ENCODE peak calls at places on chromosomes 11 and 22, in seven cellular contexts. One of them, this sample, is unnamed.

GRCh38 chr11:59142530-59143507 is at the start of gene FAM111A:
- DNase-seq in AG10803: peak
- DNase-seq in heart left ventricle: peak
- DNase-seq in C1 segment of cervical spinal cord: peak
- DNase-seq in A172: peak
- DNase-seq in NCI-H2107: peak
- DNase-seq in AG08395: peak
- DNase-seq in this sample: peak

GRCh38 chr22:38799265-38800002 is 5.5 kb upstream of the DNAL4 start:
- DNase-seq in NCI-H2107: no peak
- DNase-seq in A172: no peak
- DNase-seq in AG10803: peak
- DNase-seq in heart left ventricle: no peak
- DNase-seq in C1 segment of cervical spinal cord: no peak
- DNase-seq in AG08395: peak
- DNase-seq in this sample: no peak

GRCh38 chr22:30054764-30055069 is 25.5 kb upstream of the HORMAD2 start:
- DNase-seq in C1 segment of cervical spinal cord: no peak
- DNase-seq in NCI-H2107: no peak
- DNase-seq in AG08395: no peak
- DNase-seq in AG10803: no peak
- DNase-seq in A172: no peak
- DNase-seq in heart left ventricle: no peak
- DNase-seq in this sample: no peak

GRCh38 chr11:125376117-125376516 is 119.9 kb downstream of the FEZ1 start:
- DNase-seq in heart left ventricle: peak
- DNase-seq in NCI-H2107: no peak
- DNase-seq in C1 segment of cervical spinal cord: no peak
- DNase-seq in A172: no peak
- DNase-seq in AG10803: no peak
- DNase-seq in AG08395: no peak
- DNase-seq in this sample: peak

GRCh38 chr11:69705246-69705856 is 1.5 kb upstream of the FGF19 start:
- DNase-seq in AG10803: no peak
- DNase-seq in NCI-H2107: no peak
- DNase-seq in A172: no peak
- DNase-seq in C1 segment of cervical spinal cord: no peak
- DNase-seq in AG08395: peak
- DNase-seq in heart left ventricle: no peak
- DNase-seq in this sample: no peak

GRCh38 chr11:77287615-77288273 is 13.7 kb downstream of the GDPD4 start:
- DNase-seq in A172: peak
- DNase-seq in heart left ventricle: no peak
- DNase-seq in AG10803: peak
- DNase-seq in AG08395: peak
- DNase-seq in C1 segment of cervical spinal cord: no peak
- DNase-seq in NCI-H2107: no peak
- DNase-seq in this sample: no peak

GRCh38 chr11:65884716-65885092 is 3.6 kb downstream of the FIBP start:
- DNase-seq in A172: no peak
- DNase-seq in C1 segment of cervical spinal cord: peak
- DNase-seq in NCI-H2107: peak
- DNase-seq in heart left ventricle: peak
- DNase-seq in AG08395: peak
- DNase-seq in AG10803: peak
- DNase-seq in this sample: peak

GRCh38 chr11:121522043-121522941 is 69.5 kb upstream of the SORL1-AS1 start:
- DNase-seq in C1 segment of cervical spinal cord: no peak
- DNase-seq in heart left ventricle: no peak
- DNase-seq in AG10803: no peak
- DNase-seq in NCI-H2107: no peak
- DNase-seq in A172: no peak
- DNase-seq in AG08395: no peak
- DNase-seq in this sample: no peak

GRCh38 chr11:126150256-126150655 is 61.2 kb downstream of the RPUSD4 start:
- DNase-seq in AG10803: no peak
- DNase-seq in A172: no peak
- DNase-seq in NCI-H2107: no peak
- DNase-seq in heart left ventricle: no peak
- DNase-seq in AG08395: no peak
- DNase-seq in C1 segment of cervical spinal cord: no peak
- DNase-seq in this sample: no peak

GRCh38 chr22:29121124-29121523 is 48.3 kb downstream of the KREMEN1 start:
- DNase-seq in NCI-H2107: no peak
- DNase-seq in AG08395: no peak
- DNase-seq in AG10803: peak
- DNase-seq in C1 segment of cervical spinal cord: no peak
- DNase-seq in A172: no peak
- DNase-seq in heart left ventricle: no peak
- DNase-seq in this sample: no peak

GRCh38 chr22:39567135-39567946 is 3.2 kb upstream of the CACNA1I start:
- DNase-seq in AG10803: no peak
- DNase-seq in NCI-H2107: no peak
- DNase-seq in C1 segment of cervical spinal cord: no peak
- DNase-seq in AG08395: no peak
- DNase-seq in heart left ventricle: no peak
- DNase-seq in A172: no peak
- DNase-seq in this sample: no peak

GRCh38 chr22:17100621-17101020 is 15.8 kb downstream of the IL17RA start:
- DNase-seq in A172: no peak
- DNase-seq in AG10803: no peak
- DNase-seq in heart left ventricle: no peak
- DNase-seq in NCI-H2107: no peak
- DNase-seq in AG08395: no peak
- DNase-seq in C1 segment of cervical spinal cord: no peak
- DNase-seq in this sample: no peak

GRCh38 chr22:50525991-50526848 is 822 bp upstream of the SCO2 start:
- DNase-seq in NCI-H2107: peak
- DNase-seq in AG10803: peak
- DNase-seq in AG08395: peak
- DNase-seq in A172: peak
- DNase-seq in heart left ventricle: peak
- DNase-seq in C1 segment of cervical spinal cord: no peak
- DNase-seq in this sample: peak

GRCh38 chr11:86477495-86478155 is 102.9 kb downstream of the CCDC81 start:
- DNase-seq in NCI-H2107: no peak
- DNase-seq in AG10803: no peak
- DNase-seq in C1 segment of cervical spinal cord: no peak
- DNase-seq in A172: peak
- DNase-seq in AG08395: no peak
- DNase-seq in heart left ventricle: no peak
- DNase-seq in this sample: no peak

GRCh38 chr11:47595029-47595428 is 818 bp upstream of the C1QTNF4 start:
- DNase-seq in AG08395: no peak
- DNase-seq in AG10803: no peak
- DNase-seq in C1 segment of cervical spinal cord: no peak
- DNase-seq in NCI-H2107: no peak
- DNase-seq in heart left ventricle: peak
- DNase-seq in A172: no peak
- DNase-seq in this sample: peak

GRCh38 chr22:35452351-35452781 is 52.4 kb downstream of the MCM5 start:
- DNase-seq in A172: no peak
- DNase-seq in heart left ventricle: no peak
- DNase-seq in AG08395: no peak
- DNase-seq in AG10803: no peak
- DNase-seq in C1 segment of cervical spinal cord: no peak
- DNase-seq in NCI-H2107: no peak
- DNase-seq in this sample: no peak

GRCh38 chr11:74929431-74930363 is 19.2 kb downstream of the XRRA1 start:
- DNase-seq in heart left ventricle: peak
- DNase-seq in A172: peak
- DNase-seq in NCI-H2107: peak
- DNase-seq in C1 segment of cervical spinal cord: peak
- DNase-seq in AG10803: peak
- DNase-seq in AG08395: peak
- DNase-seq in this sample: peak

GRCh38 chr22:22948651-22949611 is 61.3 kb downstream of the IGLL5 start:
- DNase-seq in AG08395: no peak
- DNase-seq in AG10803: peak
- DNase-seq in C1 segment of cervical spinal cord: no peak
- DNase-seq in A172: no peak
- DNase-seq in NCI-H2107: no peak
- DNase-seq in heart left ventricle: no peak
- DNase-seq in this sample: no peak

GRCh38 chr11:94649925-94650623 is 82.9 kb downstream of the PIWIL4 start:
- DNase-seq in NCI-H2107: no peak
- DNase-seq in C1 segment of cervical spinal cord: no peak
- DNase-seq in heart left ventricle: no peak
- DNase-seq in AG10803: peak
- DNase-seq in AG08395: no peak
- DNase-seq in A172: no peak
- DNase-seq in this sample: no peak

GRCh38 chr11:65492637-65493366 is 6.0 kb upstream of the MALAT1 start:
- DNase-seq in heart left ventricle: peak
- DNase-seq in A172: peak
- DNase-seq in AG08395: no peak
- DNase-seq in AG10803: peak
- DNase-seq in C1 segment of cervical spinal cord: peak
- DNase-seq in NCI-H2107: no peak
- DNase-seq in this sample: peak

GRCh38 chr11:33151411-33151810 is 9.9 kb downstream of the CSTF3 start:
- DNase-seq in C1 segment of cervical spinal cord: no peak
- DNase-seq in NCI-H2107: no peak
- DNase-seq in A172: no peak
- DNase-seq in heart left ventricle: no peak
- DNase-seq in AG08395: no peak
- DNase-seq in AG10803: no peak
- DNase-seq in this sample: no peak

GRCh38 chr11:131064373-131064991 is 148.2 kb upstream of the SNX19 start:
- DNase-seq in AG10803: peak
- DNase-seq in AG08395: peak
- DNase-seq in heart left ventricle: peak
- DNase-seq in A172: peak
- DNase-seq in C1 segment of cervical spinal cord: peak
- DNase-seq in NCI-H2107: no peak
- DNase-seq in this sample: peak

GRCh38 chr22:40202225-40202944 is 24.7 kb downstream of the TNRC6B start:
- DNase-seq in AG10803: no peak
- DNase-seq in AG08395: no peak
- DNase-seq in A172: no peak
- DNase-seq in heart left ventricle: no peak
- DNase-seq in C1 segment of cervical spinal cord: no peak
- DNase-seq in NCI-H2107: no peak
- DNase-seq in this sample: no peak

GRCh38 chr11:35116762-35117588 is 22.0 kb upstream of the CD44 start:
- DNase-seq in AG10803: peak
- DNase-seq in AG08395: no peak
- DNase-seq in heart left ventricle: no peak
- DNase-seq in NCI-H2107: no peak
- DNase-seq in A172: no peak
- DNase-seq in C1 segment of cervical spinal cord: no peak
- DNase-seq in this sample: peak

GRCh38 chr11:99432677-99433076 is 411.9 kb downstream of the CNTN5 start:
- DNase-seq in AG08395: no peak
- DNase-seq in heart left ventricle: no peak
- DNase-seq in C1 segment of cervical spinal cord: no peak
- DNase-seq in A172: no peak
- DNase-seq in AG10803: no peak
- DNase-seq in NCI-H2107: no peak
- DNase-seq in this sample: no peak

GRCh38 chr11:6747097-6747662 is 24.6 kb downstream of the OR2AG2 start:
- DNase-seq in AG08395: no peak
- DNase-seq in heart left ventricle: no peak
- DNase-seq in AG10803: no peak
- DNase-seq in C1 segment of cervical spinal cord: no peak
- DNase-seq in NCI-H2107: no peak
- DNase-seq in A172: no peak
- DNase-seq in this sample: no peak

GRCh38 chr11:69531717-69532088 is 50.2 kb downstream of the LINC01488 start:
- DNase-seq in AG08395: no peak
- DNase-seq in heart left ventricle: no peak
- DNase-seq in C1 segment of cervical spinal cord: no peak
- DNase-seq in AG10803: no peak
- DNase-seq in A172: no peak
- DNase-seq in NCI-H2107: no peak
- DNase-seq in this sample: no peak

GRCh38 chr11:76371170-76371569 is 9.8 kb downstream of the THAP12 start:
- DNase-seq in C1 segment of cervical spinal cord: no peak
- DNase-seq in NCI-H2107: no peak
- DNase-seq in heart left ventricle: no peak
- DNase-seq in A172: peak
- DNase-seq in AG10803: peak
- DNase-seq in AG08395: peak
- DNase-seq in this sample: no peak

GRCh38 chr11:2318123-2318522 is 16.3 kb downstream of the TSPAN32 start:
- DNase-seq in AG08395: no peak
- DNase-seq in heart left ventricle: no peak
- DNase-seq in NCI-H2107: no peak
- DNase-seq in AG10803: no peak
- DNase-seq in A172: no peak
- DNase-seq in C1 segment of cervical spinal cord: no peak
- DNase-seq in this sample: no peak

GRCh38 chr22:22682807-22683667 is 38.6 kb downstream of the GGTLC2 start:
- DNase-seq in NCI-H2107: no peak
- DNase-seq in AG10803: no peak
- DNase-seq in A172: peak
- DNase-seq in C1 segment of cervical spinal cord: no peak
- DNase-seq in AG08395: peak
- DNase-seq in heart left ventricle: no peak
- DNase-seq in this sample: no peak

GRCh38 chr22:35726933-35727332 is 9.3 kb downstream of the APOL5 start:
- DNase-seq in heart left ventricle: no peak
- DNase-seq in AG08395: no peak
- DNase-seq in A172: no peak
- DNase-seq in NCI-H2107: no peak
- DNase-seq in AG10803: no peak
- DNase-seq in C1 segment of cervical spinal cord: no peak
- DNase-seq in this sample: no peak

GRCh38 chr11:2301631-2302272 is at the start of the genes C11orf21 and TSPAN32:
- DNase-seq in C1 segment of cervical spinal cord: no peak
- DNase-seq in AG08395: no peak
- DNase-seq in A172: peak
- DNase-seq in heart left ventricle: peak
- DNase-seq in NCI-H2107: no peak
- DNase-seq in AG10803: peak
- DNase-seq in this sample: peak

GRCh38 chr11:62922653-62923371 is 1.6 kb upstream of the CHRM1 start:
- DNase-seq in C1 segment of cervical spinal cord: no peak
- DNase-seq in NCI-H2107: no peak
- DNase-seq in AG10803: no peak
- DNase-seq in AG08395: no peak
- DNase-seq in A172: no peak
- DNase-seq in heart left ventricle: no peak
- DNase-seq in this sample: no peak

GRCh38 chr22:26589367-26589844 is 526 bp downstream of the TPST2 start:
- DNase-seq in AG10803: peak
- DNase-seq in C1 segment of cervical spinal cord: no peak
- DNase-seq in AG08395: peak
- DNase-seq in A172: no peak
- DNase-seq in NCI-H2107: no peak
- DNase-seq in heart left ventricle: peak
- DNase-seq in this sample: peak

GRCh38 chr11:16395601-16396000 is 39.3 kb upstream of the SOX6 start:
- DNase-seq in C1 segment of cervical spinal cord: no peak
- DNase-seq in NCI-H2107: no peak
- DNase-seq in A172: no peak
- DNase-seq in AG10803: no peak
- DNase-seq in AG08395: no peak
- DNase-seq in heart left ventricle: no peak
- DNase-seq in this sample: no peak

GRCh38 chr11:123487157-123487744 is 57.2 kb downstream of the GRAMD1B start:
- DNase-seq in AG10803: no peak
- DNase-seq in heart left ventricle: no peak
- DNase-seq in A172: no peak
- DNase-seq in NCI-H2107: no peak
- DNase-seq in C1 segment of cervical spinal cord: no peak
- DNase-seq in AG08395: no peak
- DNase-seq in this sample: no peak

GRCh38 chr11:103202048-103202651 is 92.9 kb downstream of the DYNC2H1 start:
- DNase-seq in AG10803: peak
- DNase-seq in AG08395: peak
- DNase-seq in NCI-H2107: no peak
- DNase-seq in C1 segment of cervical spinal cord: no peak
- DNase-seq in heart left ventricle: no peak
- DNase-seq in A172: peak
- DNase-seq in this sample: no peak

GRCh38 chr11:84819561-84819960 is 807.6 kb downstream of the DLG2 start:
- DNase-seq in AG10803: peak
- DNase-seq in heart left ventricle: no peak
- DNase-seq in A172: peak
- DNase-seq in NCI-H2107: no peak
- DNase-seq in C1 segment of cervical spinal cord: no peak
- DNase-seq in AG08395: no peak
- DNase-seq in this sample: no peak